ENCODE peak calls at places on chromosomes 7 and 10, in six cellular contexts. P is uterus, H is cardiac muscle cell, X is kidney epithelial cell, R is heart right ventricle, Y is A549. U is an unnamed sample.

GRCh38 chr10:106401161-106401560 is 763.3 kb downstream of the SORCS1 start:
- DNase-seq in P (no peak), H (peak), X (no peak), R (no peak), Y (no peak), U (no peak)

GRCh38 chr7:6409991-6410693 is 37.6 kb downstream of the DAGLB start:
- DNase-seq in P (no peak), H (no peak), X (no peak), R (no peak), Y (no peak), U (no peak)

GRCh38 chr10:93995598-93996271 is 2.0 kb downstream of the PLCE1 start:
- DNase-seq in P (no peak), H (peak), X (no peak), R (no peak), Y (no peak), U (no peak)

GRCh38 chr7:27605689-27606269 is 56.9 kb downstream of the HIBADH start:
- DNase-seq in P (no peak), H (peak), X (no peak), R (no peak), Y (peak), U (no peak)

GRCh38 chr10:17789396-17789795 is 19.8 kb upstream of the MRC1 start:
- DNase-seq in P (no peak), H (no peak), X (no peak), R (no peak), Y (no peak), U (no peak)

GRCh38 chr7:87506243-87507180 is 31.0 kb upstream of the ABCB4 start:
- DNase-seq in P (no peak), H (peak), X (no peak), R (no peak), Y (peak), U (no peak)

GRCh38 chr10:70053896-70054641 is 1.4 kb downstream of the MACROH2A2 start:
- DNase-seq in P (no peak), H (no peak), X (no peak), R (peak), Y (peak), U (no peak)

GRCh38 chr7:155269766-155270585 is 27.7 kb upstream of the INSIG1 start:
- DNase-seq in P (no peak), H (no peak), X (no peak), R (no peak), Y (peak), U (no peak)

GRCh38 chr7:112160130-112160770 is 45.9 kb downstream of the DOCK4 start:
- DNase-seq in P (no peak), H (peak), X (no peak), R (no peak), Y (peak), U (no peak)

GRCh38 chr7:40753455-40753854 is 618.6 kb downstream of the SUGCT start:
- DNase-seq in P (no peak), H (no peak), X (no peak), R (no peak), Y (no peak), U (no peak)

GRCh38 chr7:28687631-28688030 is 270.5 kb downstream of the TRIL start:
- DNase-seq in P (no peak), H (no peak), X (no peak), R (no peak), Y (no peak), U (no peak)
- H3K4me3 ChIP-seq in P (no peak), H (no peak), X (peak), R (peak), Y (no peak), U (no peak)

GRCh38 chr7:108132551-108133265 is 2.5 kb upstream of the LAMB4 start:
- DNase-seq in P (no peak), H (no peak), X (peak), R (no peak), Y (no peak), U (no peak)
- H3K4me3 ChIP-seq in P (no peak), H (no peak), X (no peak), R (no peak), Y (no peak), U (no peak)

DNA sequence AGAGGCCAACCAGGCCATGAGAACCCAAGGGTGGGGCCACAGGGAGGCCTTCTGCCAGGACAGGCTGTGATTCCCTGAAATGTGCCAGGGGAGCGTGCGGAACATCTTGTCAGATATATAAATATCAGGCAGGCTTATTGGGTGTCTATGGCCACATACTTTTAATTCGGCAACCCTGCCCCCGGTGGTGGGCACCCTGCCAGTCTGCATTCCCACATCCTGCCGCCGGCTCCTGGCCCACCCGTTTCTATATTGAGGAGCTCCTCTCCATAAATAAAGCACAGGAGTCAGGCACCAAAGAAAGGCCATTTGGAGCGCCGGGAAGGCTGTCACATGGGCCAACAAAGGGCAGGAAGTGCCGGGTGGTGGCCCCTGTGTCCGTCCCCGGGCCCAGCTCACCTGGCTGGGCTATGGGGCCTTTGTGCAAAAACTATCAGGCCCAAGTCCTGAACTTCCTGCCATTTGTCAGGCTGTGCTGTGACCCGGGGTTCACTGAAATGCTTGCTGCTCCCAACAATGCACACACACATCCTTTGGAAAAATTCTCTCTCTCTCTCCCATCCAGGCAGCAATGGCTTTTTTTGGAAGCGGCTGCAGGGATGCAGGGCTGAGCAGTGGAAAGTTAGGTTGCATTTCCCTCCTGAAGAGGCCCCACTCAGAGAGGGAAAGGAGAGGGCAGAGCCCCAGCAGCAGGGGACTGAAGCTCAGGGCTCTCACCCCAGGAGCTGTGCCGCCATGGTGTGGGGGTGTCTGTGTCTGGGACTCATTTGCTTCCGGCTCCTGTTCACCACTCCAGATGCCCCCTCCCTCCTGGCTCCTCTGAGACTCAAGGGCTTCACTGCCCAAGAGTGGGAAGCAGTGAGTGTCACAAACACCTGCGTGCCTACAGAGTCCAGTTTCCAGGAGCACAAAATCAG is 25.1 kb upstream of the PODXL start:
- DNase-seq in P (peak), H (peak), X (no peak), R (peak), Y (no peak), U (no peak)
- H3K4me3 ChIP-seq in P (no peak), H (no peak), X (no peak), R (no peak), Y (no peak), U (no peak)

GRCh38 chr10:21493841-21494220 is 31.7 kb downstream of the SKIDA1 start:
- DNase-seq in P (no peak), H (no peak), X (no peak), R (no peak), Y (peak), U (no peak)
- H3K4me3 ChIP-seq in P (no peak), H (no peak), X (no peak), R (peak), Y (peak), U (no peak)

GRCh38 chr10:112831826-112832225 is 118.2 kb upstream of the TCF7L2 start:
- DNase-seq in P (no peak), H (no peak), X (no peak), R (no peak), Y (no peak), U (no peak)
- H3K4me3 ChIP-seq in P (no peak), H (no peak), X (no peak), R (no peak), Y (no peak), U (no peak)

GRCh38 chr7:44978511-44979366 is at the start of gene MYO1G:
- DNase-seq in P (no peak), H (no peak), X (no peak), R (peak), Y (no peak), U (no peak)

GRCh38 chr7:44976746-44977196 is 2.0 kb downstream of the MYO1G start:
- DNase-seq in P (no peak), H (no peak), X (no peak), R (no peak), Y (no peak), U (no peak)

GRCh38 chr7:44977304-44977858 is 1.4 kb downstream of the MYO1G start:
- DNase-seq in P (no peak), H (no peak), X (no peak), R (no peak), Y (no peak), U (no peak)

GRCh38 chr7:44976040-44976745 is 2.6 kb downstream of the MYO1G start:
- DNase-seq in P (no peak), H (no peak), X (no peak), R (no peak), Y (no peak), U (no peak)

GRCh38 chr7:44977956-44978355 is 859 bp downstream of the MYO1G start:
- DNase-seq in P (no peak), H (no peak), X (no peak), R (no peak), Y (no peak), U (no peak)
- H3K4me3 ChIP-seq in P (no peak), H (no peak), X (no peak), R (peak), Y (no peak), U (no peak)

GRCh38 chr7:25967278-25968204 is 184.5 kb upstream of the NFE2L3 start:
- DNase-seq in P (no peak), H (no peak), X (no peak), R (no peak), Y (no peak), U (no peak)
- H3K4me3 ChIP-seq in P (no peak), H (no peak), X (no peak), R (no peak), Y (no peak), U (no peak)